ENCODE peak calls at places on chromosomes 3 and 15, in eight cellular contexts. X, O, Q, Z, S, I, K and B are unnamed samples.
A peak's percentile ranks its signal among the peaks of the same experiment; 100 is the strongest.

GRCh38 chr3:148955544-148956346 is 35.6 kb upstream of the GYG1 start:
- DNase-seq in X (no peak), O (peak; percentile 73), Q (no peak), Z (no peak), S (no peak), I (peak; percentile 60), K (peak; percentile 89), B (peak; percentile 44)

GRCh38 chr3:108150200-108150599 is 59.4 kb upstream of the CD47 start:
- DNase-seq in X (no peak), O (no peak), Q (no peak), Z (no peak), S (no peak), I (no peak), K (no peak), B (no peak)

GRCh38 chr15:64105113-64105704 is 9.4 kb downstream of the SNX1 start:
- DNase-seq in X (no peak), O (no peak), Q (no peak), Z (no peak), S (no peak), I (peak; percentile 27), K (peak; percentile 29), B (peak; percentile 37)

GRCh38 chr15:62649793-62650420 is 392.6 kb upstream of the TPM1 start:
- DNase-seq in X (peak; percentile 63), O (no peak), Q (no peak), Z (no peak), S (no peak), I (peak; percentile 17), K (peak; percentile 38), B (no peak)

GRCh38 chr3:168162172-168162571 is 66.4 kb upstream of the GOLIM4 start:
- DNase-seq in X (no peak), O (no peak), Q (no peak), Z (no peak), S (no peak), I (no peak), K (peak; percentile 3), B (no peak)

GRCh38 chr3:169581633-169582032 is 81.9 kb downstream of the MECOM start:
- DNase-seq in X (no peak), O (no peak), Q (no peak), Z (no peak), S (no peak), I (peak; percentile 73), K (peak; percentile 25), B (no peak)

GRCh38 chr3:46566040-46566631 is at the start of gene LRRC2:
- DNase-seq in X (no peak), O (peak; percentile 76), Q (no peak), Z (no peak), S (peak; percentile 22), I (peak; percentile 50), K (peak; percentile 34), B (no peak)

GRCh38 chr15:77487479-77487861 is 66.8 kb downstream of the HMG20A start:
- DNase-seq in X (no peak), O (no peak), Q (no peak), Z (no peak), S (no peak), I (no peak), K (no peak), B (no peak)

GRCh38 chr3:127762077-127762786 is 60.1 kb downstream of the MGLL start:
- DNase-seq in X (peak; percentile 78), O (peak; percentile 80), Q (no peak), Z (peak; percentile 22), S (no peak), I (no peak), K (no peak), B (no peak)

GRCh38 chr3:98695816-98696215 is 67.3 kb upstream of the ST3GAL6 start:
- DNase-seq in X (no peak), O (no peak), Q (no peak), Z (no peak), S (no peak), I (no peak), K (no peak), B (no peak)

GRCh38 chr3:143686638-143687197 is 161.6 kb downstream of the SLC9A9 start:
- DNase-seq in X (no peak), O (no peak), Q (no peak), Z (no peak), S (no peak), I (no peak), K (no peak), B (no peak)

GRCh38 chr3:183116051-183116614 is 16.8 kb upstream of the MCCC1 start:
- DNase-seq in X (peak; percentile 28), O (peak; percentile 85), Q (peak; percentile 6), Z (peak; percentile 69), S (peak; percentile 63), I (peak; percentile 44), K (no peak), B (no peak)

GRCh38 chr15:22786868-22787698 is 639 bp downstream of the NIPA1 start:
- DNase-seq in X (no peak), O (peak; percentile 41), Q (no peak), Z (no peak), S (peak; percentile 53), I (peak; percentile 27), K (peak; percentile 12), B (no peak)

GRCh38 chr15:92273732-92274131 is 119.9 kb upstream of the ST8SIA2 start:
- DNase-seq in X (no peak), O (no peak), Q (no peak), Z (no peak), S (no peak), I (no peak), K (no peak), B (no peak)

GRCh38 chr15:81308260-81308659 is 15.7 kb downstream of the STARD5 start:
- DNase-seq in X (no peak), O (no peak), Q (no peak), Z (no peak), S (no peak), I (no peak), K (peak; percentile 34), B (no peak)

GRCh38 chr15:78069630-78070029 is 7.9 kb downstream of the TBC1D2B start:
- DNase-seq in X (no peak), O (no peak), Q (no peak), Z (no peak), S (no peak), I (no peak), K (no peak), B (no peak)

GRCh38 chr15:88476635-88477038 is 9.1 kb downstream of the MRPS11 start:
- DNase-seq in X (no peak), O (peak; percentile 85), Q (no peak), Z (no peak), S (no peak), I (peak; percentile 46), K (peak; percentile 33), B (no peak)

GRCh38 chr3:49805367-49805782 is 2.3 kb downstream of the INKA1 start:
- DNase-seq in X (peak; percentile 91), O (peak; percentile 73), Q (no peak), Z (peak; percentile 80), S (peak; percentile 46), I (peak; percentile 52), K (peak; percentile 88), B (peak; percentile 86)

GRCh38 chr15:63135804-63136203 is 14.1 kb downstream of the LACTB start:
- DNase-seq in X (no peak), O (no peak), Q (no peak), Z (no peak), S (no peak), I (peak; percentile 90), K (peak; percentile 71), B (no peak)

GRCh38 chr3:109532257-109533216 is 195.2 kb upstream of the DPPA4 start:
- DNase-seq in X (peak; percentile 47), O (no peak), Q (no peak), Z (no peak), S (no peak), I (peak; percentile 87), K (peak; percentile 13), B (peak; percentile 35)

GRCh38 chr3:129535075-129535474 is 6.6 kb downstream of the RHO start:
- DNase-seq in X (no peak), O (no peak), Q (no peak), Z (no peak), S (no peak), I (no peak), K (no peak), B (no peak)